ENCODE peak calls at places on chromosomes 4 and X, in five cellular contexts. R is GM12878, F is aorta, V is WERI-Rb-1, X is AG10803. J is an unnamed sample.

GRCh38 chr4:175823015-175823741 is 11.1 kb upstream of the GPM6A start:
- DNase-seq in R (peak; percentile 39), F (no peak), V (no peak), X (no peak), J (no peak)

GRCh38 chrX:21708116-21708515 is 49.8 kb downstream of the SMPX start:
- DNase-seq in R (no peak), F (no peak), V (peak; percentile 21), X (no peak), J (no peak)

GRCh38 chrX:20952180-20952579 is 422.0 kb upstream of the CNKSR2 start:
- DNase-seq in R (no peak), F (no peak), V (no peak), X (no peak), J (no peak)

GRCh38 chr4:70892086-70892769 is 9.9 kb upstream of the MOB1B start:
- DNase-seq in R (no peak), F (no peak), V (no peak), X (no peak), J (no peak)

GRCh38 chr4:142155347-142155746 is 519.0 kb downstream of the IL15 start:
- DNase-seq in R (no peak), F (no peak), V (no peak), X (peak; percentile 5), J (no peak)

GRCh38 chrX:274904-275475 is 6.2 kb upstream of the PLCXD1 start:
- DNase-seq in R (no peak), F (no peak), V (peak; percentile 89), X (no peak), J (peak; percentile 65)

GRCh38 chr4:109435635-109436034 is 2.0 kb downstream of the SEC24B start:
- DNase-seq in R (no peak), F (no peak), V (no peak), X (no peak), J (no peak)

GRCh38 chr4:43763029-43763610 is 685.5 kb downstream of the KCTD8 start:
- DNase-seq in R (peak; percentile 39), F (no peak), V (peak; percentile 68), X (no peak), J (no peak)

GRCh38 chr4:184897807-184898388 is 72.1 kb upstream of the ACSL1 start:
- DNase-seq in R (no peak), F (no peak), V (no peak), X (no peak), J (no peak)

GRCh38 chr4:2417765-2418651 is at the start of gene ZFYVE28:
- DNase-seq in R (no peak), F (peak; percentile 87), V (peak; percentile 36), X (peak; percentile 34), J (no peak)

GRCh38 chr4:71266090-71266794 is 72.6 kb upstream of the SLC4A4 start:
- DNase-seq in R (peak; percentile 21), F (no peak), V (no peak), X (peak; percentile 93), J (no peak)

GRCh38 chr4:110195561-110196205 is 2.7 kb downstream of the ELOVL6 start:
- DNase-seq in R (no peak), F (no peak), V (no peak), X (no peak), J (no peak)

GRCh38 chr4:82639947-82640346 is 78.2 kb upstream of the TMEM150C start:
- DNase-seq in R (no peak), F (no peak), V (no peak), X (no peak), J (no peak)

GRCh38 chr4:91256043-91256442 is 1047.7 kb upstream of the GRID2 start:
- DNase-seq in R (no peak), F (no peak), V (no peak), X (no peak), J (no peak)

GRCh38 chr4:86033171-86033570 is 326.7 kb downstream of the MAPK10 start:
- DNase-seq in R (no peak), F (peak; percentile 77), V (no peak), X (peak; percentile 90), J (no peak)

GRCh38 chr4:164442167-164442566 is 311.8 kb upstream of the SMIM31 start:
- DNase-seq in R (no peak), F (no peak), V (no peak), X (no peak), J (no peak)

GRCh38 chr4:183256756-183257385 is 63.2 kb downstream of the CLDN22 start:
- DNase-seq in R (no peak), F (peak; percentile 85), V (peak; percentile 71), X (peak; percentile 54), J (peak; percentile 35)

GRCh38 chr4:65651031-65651430 is 19.3 kb downstream of the EPHA5 start:
- DNase-seq in R (no peak), F (no peak), V (no peak), X (no peak), J (no peak)

GRCh38 chr4:171979461-171979860 is 166.3 kb downstream of the GALNTL6 start:
- DNase-seq in R (no peak), F (no peak), V (no peak), X (no peak), J (no peak)

GRCh38 chr4:183571350-183572076 is 66.7 kb downstream of the ING2 start:
- DNase-seq in R (no peak), F (no peak), V (no peak), X (peak; percentile 13), J (no peak)

GRCh38 chr4:137998666-137999429 is 243.3 kb downstream of the SLC7A11 start:
- DNase-seq in R (no peak), F (no peak), V (no peak), X (peak; percentile 96), J (no peak)

GRCh38 chr4:88742561-88742960 is 44.9 kb upstream of the NAP1L5 start:
- DNase-seq in R (no peak), F (no peak), V (no peak), X (no peak), J (no peak)

GRCh38 chrX:17527135-17527701 is 152.2 kb downstream of the NHS start:
- DNase-seq in R (no peak), F (no peak), V (no peak), X (no peak), J (no peak)
- H3K4me3 ChIP-seq in R (no peak overlapping the region), F (no peak overlapping the region), V (no peak overlapping the region), X (no peak overlapping the region), J (no peak overlapping the region)

GRCh38 chrX:37984880-37985279 is 21.5 kb upstream of the SYTL5 start:
- DNase-seq in R (no peak), F (no peak), V (no peak), X (no peak), J (no peak)
- H3K4me3 ChIP-seq in R (no peak overlapping the region), F (no peak overlapping the region), V (no peak overlapping the region), X (no peak overlapping the region), J (no peak overlapping the region)

GRCh38 chr4:8871417-8872401 is at the start of gene HMX1:
- DNase-seq in R (no peak), F (no peak), V (peak; percentile 96), X (no peak), J (no peak)
- H3K4me3 ChIP-seq in R (no peak within 1 kb of the TSS), F (no peak within 1 kb of the TSS), V (peak within 1 kb of the TSS; percentile 90), X (no peak within 1 kb of the TSS), J (no peak within 1 kb of the TSS)

DNA sequence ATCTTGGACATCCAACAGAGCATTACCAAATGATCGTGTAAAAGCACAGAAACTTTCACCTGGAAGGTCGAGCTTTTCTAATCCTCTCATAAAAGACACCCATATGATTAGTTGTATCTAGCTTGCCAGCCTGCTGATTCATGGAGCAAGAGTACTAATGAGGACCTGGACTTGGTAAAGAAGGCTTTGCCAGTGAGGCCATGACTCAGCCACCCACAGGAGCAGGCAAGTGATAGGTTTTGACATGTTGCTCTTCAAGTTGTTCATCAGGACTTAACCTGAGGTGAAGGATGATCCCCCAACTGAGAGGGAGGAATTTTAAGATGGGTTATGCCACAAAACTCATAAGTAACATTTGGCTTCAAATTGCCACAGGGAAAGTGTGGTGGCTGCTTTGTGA is 24.7 kb upstream of the EPGN start:
- DNase-seq in R (no peak), F (no peak), V (no peak), X (peak; percentile 52), J (no peak)
- H3K4me3 ChIP-seq in R (no peak overlapping the region), F (no peak overlapping the region), V (no peak overlapping the region), X (no peak overlapping the region), J (no peak overlapping the region)

DNA sequence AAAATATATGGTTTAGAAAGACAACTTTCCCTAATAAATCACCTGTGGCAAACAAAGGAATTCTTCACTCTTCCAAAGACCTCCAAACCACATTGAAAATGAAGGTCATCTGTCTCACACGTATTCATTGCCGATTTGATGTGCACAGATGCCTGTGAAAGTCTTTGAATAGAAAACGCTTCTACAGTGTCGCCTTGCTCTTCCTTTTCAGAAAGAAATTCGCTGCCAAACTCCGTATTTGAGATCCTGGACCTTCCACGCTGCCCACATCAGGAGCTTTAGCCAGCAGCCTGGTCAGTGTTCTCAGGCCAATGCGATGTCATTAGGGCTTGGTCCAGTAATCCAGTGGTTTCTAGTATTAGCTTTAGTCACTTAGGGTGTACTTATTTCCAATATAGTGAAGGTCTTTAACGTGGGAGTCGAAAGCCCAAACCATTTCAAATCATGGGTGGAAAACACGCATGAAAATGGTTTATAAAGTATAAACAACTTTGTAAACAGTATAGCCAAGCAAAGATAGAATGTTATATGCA is 22.1 kb downstream of the SPINK2 start:
- DNase-seq in R (no peak), F (no peak), V (no peak), X (no peak), J (no peak)
- H3K4me3 ChIP-seq in R (peak overlapping the region; percentile 80), F (peak overlapping the region; percentile 91), V (peak overlapping the region; percentile 67), X (peak overlapping the region; percentile 64), J (peak overlapping the region; percentile 47)

GRCh38 chr4:57064120-57064519 is 46.1 kb downstream of the IGFBP7 start:
- DNase-seq in R (no peak), F (no peak), V (no peak), X (no peak), J (no peak)
- H3K4me3 ChIP-seq in R (no peak overlapping the region), F (no peak overlapping the region), V (no peak overlapping the region), X (no peak overlapping the region), J (no peak overlapping the region)

DNA sequence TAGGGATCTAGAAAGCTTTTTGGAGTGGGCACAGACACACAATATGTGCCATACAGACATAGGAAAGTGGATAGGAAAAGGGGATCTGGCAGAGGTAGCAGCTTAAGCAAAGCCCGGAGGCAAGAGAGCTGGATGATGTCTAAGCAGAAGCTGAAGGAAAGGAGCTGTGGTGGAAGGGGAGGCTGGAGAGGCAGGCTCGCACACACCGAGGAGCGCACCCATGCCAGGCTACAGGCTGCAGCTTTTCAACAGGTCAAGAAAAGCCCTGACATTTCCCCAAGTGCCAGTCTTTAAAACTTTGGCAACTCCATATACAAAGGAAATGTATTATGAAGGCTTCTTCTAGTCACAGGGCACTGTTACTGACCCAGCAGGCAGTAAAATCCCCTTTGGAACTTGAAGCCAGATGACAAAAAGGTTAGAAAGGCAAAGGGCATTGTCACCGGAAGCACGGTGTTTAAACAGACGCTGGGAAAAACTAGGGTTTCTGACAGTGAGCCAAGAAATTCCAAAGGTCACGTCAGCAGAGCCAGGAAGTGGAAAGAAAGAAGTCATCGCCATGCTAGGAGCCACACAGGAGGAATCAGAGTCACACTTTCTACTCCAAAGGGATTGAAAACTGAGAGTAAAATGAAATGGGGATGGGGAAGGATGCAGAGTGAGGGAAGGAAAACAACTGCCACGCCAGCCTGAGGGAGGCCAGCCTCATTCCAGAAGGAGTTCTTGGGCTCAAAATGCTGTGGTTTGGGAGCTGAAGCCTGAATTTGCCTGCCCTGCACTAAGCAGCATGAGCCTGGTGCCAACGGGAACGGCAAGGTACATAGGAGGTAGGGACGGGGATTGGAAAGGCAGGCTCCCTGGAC is 67.1 kb downstream of the SOWAHB start:
- DNase-seq in R (no peak), F (no peak), V (no peak), X (peak; percentile 88), J (peak; percentile 20)
- H3K4me3 ChIP-seq in R (no peak overlapping the region), F (no peak overlapping the region), V (no peak overlapping the region), X (peak overlapping the region; percentile 2), J (no peak overlapping the region)